ENCODE peak calls at places on chromosomes 1 and 21, in eight cellular contexts. V is H9, Y is glutamatergic neuron, P is GM10248, L is GM06990, Z is AG04450, S is psoas muscle, D is brain microvascular endothelial cell. C is an unnamed sample.

GRCh38 chr1:27031235-27032118 is 18.8 kb upstream of the TENT5B start:
- DNase-seq in V (peak; percentile 84), Y (no peak), P (no peak), L (no peak), Z (peak; percentile 34), S (peak; percentile 79), D (peak; percentile 48), C (peak; percentile 72)

GRCh38 chr1:48499211-48499610 is 27.2 kb upstream of the SPATA6 start:
- DNase-seq in V (no peak), Y (no peak), P (no peak), L (no peak), Z (no peak), S (no peak), D (no peak), C (no peak)

GRCh38 chr1:179709841-179710329 is 33.2 kb upstream of the FAM163A start:
- DNase-seq in V (no peak), Y (no peak), P (no peak), L (peak; percentile 18), Z (no peak), S (no peak), D (peak; percentile 80), C (no peak)

GRCh38 chr21:34807881-34808568 is 139.2 kb downstream of the CLIC6 start:
- DNase-seq in V (no peak), Y (no peak), P (peak; percentile 33), L (peak; percentile 38), Z (peak; percentile 82), S (peak; percentile 66), D (peak; percentile 91), C (no peak)

GRCh38 chr1:6972390-6972789 is 187.1 kb downstream of the CAMTA1 start:
- DNase-seq in V (no peak), Y (no peak), P (no peak), L (no peak), Z (no peak), S (no peak), D (no peak), C (no peak)

GRCh38 chr21:21968810-21969588 is 970.8 kb downstream of the NCAM2 start:
- DNase-seq in V (no peak), Y (no peak), P (no peak), L (no peak), Z (no peak), S (no peak), D (no peak), C (no peak)

GRCh38 chr1:110606784-110607662 is 865 bp upstream of the KCNA2 start:
- DNase-seq in V (peak; percentile 51), Y (peak; percentile 52), P (no peak), L (peak; percentile 17), Z (no peak), S (no peak), D (no peak), C (peak; percentile 53)

GRCh38 chr1:41615981-41616380 is 131.5 kb upstream of the EDN2 start:
- DNase-seq in V (no peak), Y (no peak), P (no peak), L (no peak), Z (no peak), S (no peak), D (no peak), C (no peak)

GRCh38 chr1:72781038-72781437 is 498.7 kb upstream of the NEGR1 start:
- DNase-seq in V (no peak), Y (no peak), P (no peak), L (no peak), Z (no peak), S (no peak), D (no peak), C (no peak)

GRCh38 chr21:18350216-18350615 is 53.4 kb downstream of the TMPRSS15 start:
- DNase-seq in V (no peak), Y (no peak), P (no peak), L (no peak), Z (no peak), S (no peak), D (peak; percentile 6), C (no peak)

GRCh38 chr1:228853191-228853590 is 117.9 kb downstream of the RHOU start:
- DNase-seq in V (no peak), Y (no peak), P (no peak), L (no peak), Z (no peak), S (no peak), D (no peak), C (no peak)

GRCh38 chr1:55065649-55066048 is 26.3 kb downstream of the PCSK9 start:
- DNase-seq in V (peak; percentile 53), Y (no peak), P (no peak), L (no peak), Z (no peak), S (no peak), D (no peak), C (no peak)

GRCh38 chr1:6108937-6109636 is 63.4 kb downstream of the KCNAB2 start:
- DNase-seq in V (peak; percentile 72), Y (peak; percentile 23), P (peak; percentile 74), L (no peak), Z (no peak), S (peak; percentile 15), D (peak; percentile 33), C (peak; percentile 28)

GRCh38 chr1:119006406-119007279 is 18.5 kb upstream of the TBX15 start:
- DNase-seq in V (peak; percentile 51), Y (peak; percentile 34), P (no peak), L (no peak), Z (no peak), S (no peak), D (no peak), C (no peak)

GRCh38 chr1:234955107-234955731 is 173.4 kb downstream of the TOMM20 start:
- DNase-seq in V (no peak), Y (peak; percentile 83), P (no peak), L (peak; percentile 62), Z (no peak), S (peak; percentile 68), D (no peak), C (peak; percentile 62)

GRCh38 chr1:162571696-162572095 is 10.2 kb downstream of the UAP1 start:
- DNase-seq in V (no peak), Y (no peak), P (no peak), L (no peak), Z (no peak), S (no peak), D (no peak), C (no peak)

GRCh38 chr1:92080128-92080985 is at the start of gene BTBD8:
- DNase-seq in V (peak; percentile 95), Y (peak; percentile 63), P (peak; percentile 79), L (peak; percentile 68), Z (peak; percentile 61), S (peak; percentile 81), D (peak; percentile 43), C (peak; percentile 86)
- TF ChIP-seq CTCF in V (no peak), Y (no peak), P (no peak), L (peak; percentile 6), Z (no peak), S (no peak), D (no peak), C (no peak)

DNA sequence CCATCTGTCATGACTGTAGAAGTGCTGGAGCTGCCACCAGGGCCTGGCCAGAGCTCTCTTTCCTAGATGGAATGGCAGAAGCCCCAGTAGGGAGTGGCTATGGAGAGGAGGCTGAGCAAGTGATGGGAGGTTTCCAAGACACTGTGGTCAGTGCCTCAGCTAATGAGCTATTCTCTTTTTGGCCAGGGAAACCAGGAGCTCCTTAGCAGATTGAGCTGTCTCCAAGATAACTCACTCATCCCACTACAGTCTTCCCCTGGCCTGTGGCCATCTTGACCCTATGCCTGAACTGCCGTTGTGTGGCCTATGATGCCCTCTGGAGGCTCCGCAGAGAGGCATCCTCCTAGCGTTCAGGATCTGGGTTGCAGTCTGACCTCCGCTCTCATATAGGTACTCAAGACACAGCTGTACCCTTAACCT is 60.5 kb downstream of the ERI3 start:
- DNase-seq in V (peak; percentile 73), Y (peak; percentile 45), P (no peak), L (no peak), Z (peak; percentile 11), S (peak; percentile 66), D (peak; percentile 10), C (peak; percentile 29)
- TF ChIP-seq CTCF in V (peak; percentile 82), Y (peak; percentile 29), P (no peak), L (peak; percentile 12), Z (peak; percentile 39), S (peak; percentile 20), D (peak; percentile 55), C (no peak)

GRCh38 chr1:169462385-169462784 is 23.4 kb downstream of the SLC19A2 start:
- DNase-seq in V (no peak), Y (no peak), P (no peak), L (no peak), Z (no peak), S (no peak), D (no peak), C (no peak)

GRCh38 chr1:169456029-169456428 is 28.8 kb upstream of the CCDC181 start:
- DNase-seq in V (no peak), Y (no peak), P (no peak), L (no peak), Z (no peak), S (no peak), D (no peak), C (no peak)

GRCh38 chr1:169461390-169462001 is 24.2 kb downstream of the SLC19A2 start:
- DNase-seq in V (no peak), Y (no peak), P (no peak), L (no peak), Z (no peak), S (no peak), D (no peak), C (no peak)

GRCh38 chr1:169457443-169457842 is 28.3 kb downstream of the SLC19A2 start:
- DNase-seq in V (no peak), Y (no peak), P (no peak), L (no peak), Z (no peak), S (no peak), D (no peak), C (no peak)

DNA sequence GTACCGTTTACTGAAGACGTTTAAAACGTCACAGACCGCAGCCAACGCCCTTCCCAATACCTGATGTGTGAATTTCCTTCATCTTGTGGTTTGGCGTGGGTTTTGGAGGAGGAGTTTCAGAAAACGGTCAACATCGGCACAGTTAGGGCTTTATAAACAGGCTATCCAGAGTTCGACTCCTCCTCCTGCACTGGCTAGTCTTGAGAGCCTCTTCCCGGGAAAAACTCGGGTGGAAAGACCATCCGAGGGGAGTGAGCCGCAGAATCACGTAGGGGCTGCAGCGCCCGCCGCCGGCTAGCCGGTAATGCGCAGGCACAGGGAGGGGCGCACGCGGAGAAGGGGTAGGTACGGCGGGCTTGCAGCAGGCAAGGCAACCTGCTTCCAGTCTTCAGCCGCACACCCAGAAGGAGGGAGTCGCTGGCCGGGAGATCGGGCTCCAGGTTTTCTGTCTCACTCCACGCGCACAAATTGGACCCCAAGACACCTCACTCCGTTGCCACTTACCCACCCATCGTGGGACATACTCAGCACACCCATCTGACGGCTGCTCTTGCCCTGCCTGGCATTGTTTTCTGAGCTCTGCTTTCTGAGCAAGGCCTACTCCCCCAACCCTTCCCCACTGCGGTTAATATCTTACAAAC is 25.4 kb downstream of the SLC19A2 start:
- DNase-seq in V (peak; percentile 66), Y (no peak), P (no peak), L (peak; percentile 8), Z (no peak), S (peak; percentile 29), D (peak; percentile 18), C (no peak)
- TF ChIP-seq CTCF in V (no peak), Y (no peak), P (no peak), L (no peak), Z (no peak), S (no peak), D (peak; percentile 2), C (no peak)

DNA sequence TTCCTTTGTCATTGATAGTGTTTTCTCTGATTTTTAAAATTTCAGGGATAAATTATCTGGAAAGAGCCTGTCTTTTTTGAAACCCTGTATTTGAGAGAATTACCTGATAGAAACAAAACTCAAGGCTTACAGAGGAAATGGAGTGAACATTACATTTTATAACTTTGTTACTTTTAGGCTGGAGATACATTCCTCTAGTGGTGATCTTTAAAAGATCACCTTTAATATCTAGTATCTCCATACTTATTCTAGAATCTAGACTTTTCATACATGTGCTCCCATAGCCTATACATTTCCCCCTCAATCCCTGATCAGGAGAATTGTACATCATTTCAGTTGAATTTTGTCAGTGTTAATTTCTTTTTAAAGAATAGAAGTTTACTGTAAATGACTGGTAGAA is 33.6 kb downstream of the RASAL2 start:
- DNase-seq in V (no peak), Y (no peak), P (no peak), L (no peak), Z (no peak), S (no peak), D (no peak), C (no peak)
- TF ChIP-seq CTCF in V (no peak), Y (no peak), P (no peak), L (no peak), Z (peak; percentile 15), S (no peak), D (no peak), C (no peak)